ENCODE peak calls at places on chromosomes 5 and 9, in six cellular contexts. R is CD4-positive, alpha-beta memory T cell; M is heart left ventricle; I is naive thymus-derived CD4-positive, alpha-beta T cell; G is uterus; T is Karpas-422. O is an unnamed sample.

GRCh38 chr9:34961574-34962480 is 3.7 kb downstream of the PHF24 start:
- DNase-seq in R (no peak), M (no peak), I (no peak), G (no peak), T (no peak), O (no peak)

GRCh38 chr9:93119953-93120845 is 13.9 kb downstream of the NINJ1 start:
- DNase-seq in R (no peak), M (peak; percentile 96), I (no peak), G (peak; percentile 91), T (peak; percentile 81), O (peak; percentile 13)

GRCh38 chr9:36748322-36748899 is 175.7 kb downstream of the MELK start:
- DNase-seq in R (no peak), M (no peak), I (peak; percentile 24), G (no peak), T (peak; percentile 83), O (no peak)

GRCh38 chr9:135217836-135218235 is 130.4 kb downstream of the OLFM1 start:
- DNase-seq in R (no peak), M (peak; percentile 25), I (no peak), G (no peak), T (no peak), O (no peak)

GRCh38 chr5:90983148-90983547 is 400.0 kb downstream of the ARRDC3 start:
- DNase-seq in R (no peak), M (no peak), I (no peak), G (no peak), T (no peak), O (no peak)

GRCh38 chr5:180235077-180235476 is 26.1 kb upstream of the RASGEF1C start:
- DNase-seq in R (no peak), M (no peak), I (no peak), G (no peak), T (no peak), O (no peak)

GRCh38 chr5:172065431-172066065 is 59.1 kb upstream of the FBXW11 start:
- DNase-seq in R (no peak), M (no peak), I (no peak), G (no peak), T (no peak), O (no peak)

GRCh38 chr5:160869962-160870521 is 18.0 kb upstream of the ATP10B start:
- DNase-seq in R (no peak), M (no peak), I (no peak), G (no peak), T (no peak), O (no peak)

GRCh38 chr5:128077526-128077925 is 6.0 kb upstream of the SLC12A2 start:
- DNase-seq in R (no peak), M (no peak), I (no peak), G (no peak), T (no peak), O (no peak)

GRCh38 chr9:135415586-135415985 is 64.0 kb upstream of the PPP1R26 start:
- DNase-seq in R (no peak), M (peak; percentile 13), I (no peak), G (no peak), T (no peak), O (no peak)

GRCh38 chr5:141717043-141717442 is 35.0 kb upstream of the ARAP3 start:
- DNase-seq in R (no peak), M (no peak), I (no peak), G (no peak), T (peak; percentile 78), O (no peak)

GRCh38 chr5:153827407-153827806 is 211.3 kb downstream of the FAM114A2 start:
- DNase-seq in R (no peak), M (no peak), I (no peak), G (no peak), T (peak; percentile 51), O (no peak)

GRCh38 chr9:106885451-106885850 is 22.5 kb downstream of the ZNF462 start:
- DNase-seq in R (no peak), M (no peak), I (no peak), G (no peak), T (no peak), O (no peak)

GRCh38 chr9:87873607-87874319 is 8.9 kb upstream of the SPATA31E1 start:
- DNase-seq in R (no peak), M (no peak), I (no peak), G (no peak), T (no peak), O (no peak)

GRCh38 chr5:5165541-5166002 is 25.4 kb downstream of the ADAMTS16 start:
- DNase-seq in R (no peak), M (no peak), I (no peak), G (no peak), T (no peak), O (no peak)

GRCh38 chr9:93466416-93467061 is 13.2 kb upstream of the FAM120AOS start:
- DNase-seq in R (no peak), M (no peak), I (no peak), G (no peak), T (no peak), O (no peak)

GRCh38 chr9:36486454-36486932 is 86.2 kb upstream of the MELK start:
- DNase-seq in R (no peak), M (no peak), I (peak; percentile 21), G (no peak), T (no peak), O (no peak)

GRCh38 chr9:107819772-107820171 is 330.2 kb upstream of the KLF4 start:
- DNase-seq in R (no peak), M (no peak), I (no peak), G (no peak), T (no peak), O (no peak)

GRCh38 chr9:115116620-115117284 is 1.2 kb downstream of the TNC start:
- DNase-seq in R (no peak), M (no peak), I (no peak), G (no peak), T (no peak), O (no peak)

GRCh38 chr9:111661802-111662491 is 542 bp downstream of the GNG10 start:
- DNase-seq in R (peak; percentile 28), M (peak; percentile 71), I (peak; percentile 36), G (peak; percentile 39), T (peak; percentile 77), O (peak; percentile 14)

GRCh38 chr5:76720988-76721569 is 5.2 kb downstream of the F2R start:
- DNase-seq in R (no peak), M (no peak), I (no peak), G (no peak), T (no peak), O (no peak)

GRCh38 chr9:89844075-89844474 is 239.3 kb downstream of the GADD45G start:
- DNase-seq in R (no peak), M (no peak), I (no peak), G (no peak), T (no peak), O (no peak)

GRCh38 chr5:142823176-142823575 is 53.0 kb downstream of the ARHGAP26 start:
- DNase-seq in R (no peak), M (no peak), I (no peak), G (no peak), T (no peak), O (no peak)

DNA sequence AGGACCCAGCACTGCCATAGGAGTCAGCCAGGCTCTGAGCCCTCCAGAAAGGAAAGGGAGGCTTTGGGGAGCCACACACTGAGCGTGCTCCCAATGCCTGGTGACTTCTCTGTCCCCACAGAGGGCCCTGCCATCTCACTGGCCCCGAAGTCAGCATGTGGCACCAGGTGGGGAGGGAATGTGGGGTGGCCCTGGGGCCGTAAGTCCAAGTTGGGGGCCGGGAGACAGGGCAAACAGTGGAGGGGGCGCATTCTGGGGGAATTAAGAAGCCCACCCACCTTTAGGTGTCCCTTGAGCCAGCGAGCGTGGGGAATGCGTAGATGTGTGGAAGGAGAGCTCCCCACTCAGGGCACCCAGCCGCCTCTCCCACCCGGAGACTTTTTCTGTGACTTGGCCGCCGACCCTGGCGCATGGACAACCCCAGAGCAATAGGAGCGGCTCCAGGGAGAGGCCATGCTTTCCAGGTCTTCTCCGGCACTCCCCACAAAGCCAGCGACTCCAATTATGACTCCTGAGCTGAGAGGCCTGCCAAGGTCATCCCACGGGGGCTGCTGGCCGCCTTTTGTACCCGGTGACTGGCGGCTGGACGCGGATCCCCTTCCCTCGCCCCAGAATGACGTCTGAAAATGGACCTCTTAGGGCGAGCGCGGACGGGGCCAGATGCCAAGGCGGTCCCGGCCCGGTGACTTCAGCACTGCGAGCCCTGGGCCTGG is 9.8 kb downstream of the IRX1 start:
- DNase-seq in R (no peak), M (peak; percentile 28), I (no peak), G (no peak), T (no peak), O (no peak)
- H3K9me3 ChIP-seq in R (no peaks in the 10 kb centered on the region), M (no peaks in the 10 kb centered on the region), I (no peaks in the 10 kb centered on the region), G (no peaks in the 10 kb centered on the region), T (peaks cover 5% of the 10 kb centered on the region), O (no peaks in the 10 kb centered on the region)

GRCh38 chr5:2991884-2992283 is 240.4 kb upstream of the IRX2 start:
- DNase-seq in R (no peak), M (no peak), I (no peak), G (no peak), T (no peak), O (no peak)

GRCh38 chr5:2992806-2993205 is 241.3 kb upstream of the IRX2 start:
- DNase-seq in R (no peak), M (no peak), I (no peak), G (no peak), T (no peak), O (no peak)

GRCh38 chr5:2995035-2995434 is 243.6 kb upstream of the IRX2 start:
- DNase-seq in R (no peak), M (no peak), I (no peak), G (no peak), T (no peak), O (no peak)

GRCh38 chr5:2993301-2993700 is 241.8 kb upstream of the IRX2 start:
- DNase-seq in R (no peak), M (no peak), I (no peak), G (no peak), T (no peak), O (no peak)

DNA sequence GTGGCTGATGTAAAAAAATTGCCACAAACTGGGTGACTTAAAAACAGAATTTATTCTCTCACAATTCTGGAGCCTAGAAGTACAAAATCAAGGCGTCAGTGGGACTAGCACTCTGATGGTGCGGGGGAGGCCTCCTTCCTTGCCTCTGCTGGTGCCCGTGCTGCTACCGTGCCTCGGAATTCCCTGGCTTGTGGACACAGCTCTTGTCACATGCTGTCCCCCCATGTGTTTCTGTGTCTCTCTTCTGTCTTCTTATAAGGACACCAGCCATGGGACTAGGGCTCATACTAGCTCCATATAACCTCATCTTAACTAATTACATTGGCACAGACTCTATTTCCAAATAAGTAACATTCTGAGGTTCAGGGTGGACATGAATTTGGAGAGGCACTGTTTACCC is 242.3 kb upstream of the IRX2 start:
- DNase-seq in R (no peak), M (no peak), I (no peak), G (no peak), T (no peak), O (no peak)
- H3K9me3 ChIP-seq in R (no peaks in the 10 kb centered on the region), M (no peaks in the 10 kb centered on the region), I (no peaks in the 10 kb centered on the region), G (no peaks in the 10 kb centered on the region), T (peaks cover 4% of the 10 kb centered on the region), O (no peaks in the 10 kb centered on the region)

DNA sequence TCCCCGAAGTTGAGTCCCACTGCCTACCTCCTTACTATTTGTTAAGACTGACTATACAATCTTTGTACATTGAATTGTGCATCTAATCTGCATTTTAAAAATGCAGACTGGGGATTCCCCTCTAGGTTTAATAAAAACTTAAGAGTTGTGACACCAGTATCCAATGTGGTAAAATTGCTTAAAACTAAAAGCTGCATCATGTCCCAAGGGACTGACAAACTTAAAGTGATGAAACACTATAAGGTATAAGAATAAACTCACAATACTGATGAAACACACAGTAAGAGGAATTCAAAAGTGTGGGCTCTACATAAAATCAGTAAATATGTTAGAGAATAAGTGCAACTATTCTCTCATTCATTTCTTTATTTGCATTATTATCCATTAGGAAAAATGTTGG is 1905.1 kb downstream of the MAT2B start:
- DNase-seq in R (no peak), M (no peak), I (no peak), G (no peak), T (no peak), O (no peak)
- H3K9me3 ChIP-seq in R (no peaks in the 10 kb centered on the region), M (no peaks in the 10 kb centered on the region), I (no peaks in the 10 kb centered on the region), G (no peaks in the 10 kb centered on the region), T (peaks cover 21% of the 10 kb centered on the region), O (no peaks in the 10 kb centered on the region)

GRCh38 chr9:5635390-5635789 is 6.5 kb downstream of the RIC1 start:
- DNase-seq in R (no peak), M (no peak), I (no peak), G (no peak), T (no peak), O (no peak)
- H3K9me3 ChIP-seq in R (no peaks in the 10 kb centered on the region), M (no peaks in the 10 kb centered on the region), I (peaks cover 5% of the 10 kb centered on the region), G (no peaks in the 10 kb centered on the region), T (peaks cover 16% of the 10 kb centered on the region), O (peaks cover 2% of the 10 kb centered on the region)

O was measured in T-helper 17 cell.